ENCODE peak calls at places on chromosome 1, in five cellular contexts. J is WTC11, B is body of pancreas, D is A549, Z is colonic mucosa. L is an unnamed sample.

GRCh38 chr1:201721131-201722049 is 107.6 kb upstream of the IPO9 start:
- DNase-seq in Z (no peak), J (no peak), D (no peak), B (no peak), L (no peak)

GRCh38 chr1:229378586-229379442 is 36.0 kb upstream of the CCSAP start:
- DNase-seq in J (no peak), Z (no peak), B (no peak), D (peak), L (no peak)

GRCh38 chr1:226661271-226661670 is 77.8 kb downstream of the ITPKB start:
- DNase-seq in D (no peak), B (no peak), J (no peak), Z (no peak), L (no peak)

GRCh38 chr1:36149973-36150295 is 648 bp upstream of the TRAPPC3 start:
- DNase-seq in Z (no peak), B (no peak), J (no peak), D (no peak), L (no peak)

GRCh38 chr1:246512635-246513034 is 5.6 kb upstream of the SMYD3 start:
- DNase-seq in D (no peak), B (no peak), J (no peak), Z (no peak), L (no peak)

GRCh38 chr1:218156602-218157001 is 128.5 kb upstream of the RRP15 start:
- DNase-seq in B (no peak), Z (no peak), J (peak), D (no peak), L (peak)

GRCh38 chr1:200684015-200684414 is 14.3 kb upstream of the DDX59 start:
- DNase-seq in B (no peak), Z (no peak), D (peak), J (no peak), L (no peak)

GRCh38 chr1:147494998-147495580 is 46.2 kb upstream of the BCL9 start:
- DNase-seq in B (peak), Z (peak), D (peak), J (peak), L (peak)

GRCh38 chr1:211551628-211552465 is 27.1 kb downstream of the SLC30A1 start:
- DNase-seq in Z (no peak), B (no peak), D (peak), J (no peak), L (no peak)

GRCh38 chr1:87196110-87196509 is 132.6 kb upstream of the LMO4 start:
- DNase-seq in Z (no peak), J (no peak), D (no peak), B (no peak), L (no peak)

GRCh38 chr1:228308628-228309547 is 97.7 kb downstream of the TRIM11 start:
- DNase-seq in D (peak), J (no peak), B (no peak), Z (no peak), L (no peak)

GRCh38 chr1:26771285-26771642 is 16.5 kb upstream of the PIGV start:
- DNase-seq in B (no peak), D (no peak), J (no peak), Z (no peak), L (no peak)

GRCh38 chr1:56967900-56968832 is 2.4 kb upstream of the C8B start:
- DNase-seq in D (peak), Z (peak), B (peak), J (peak), L (peak)

GRCh38 chr1:25360596-25361581 is 22.8 kb downstream of the TMEM50A start:
- DNase-seq in J (no peak), D (peak), B (no peak), Z (no peak), L (no peak)

GRCh38 chr1:230891984-230892383 is 23.7 kb upstream of the C1orf198 start:
- DNase-seq in Z (no peak), D (no peak), J (no peak), B (no peak), L (no peak)

GRCh38 chr1:10722803-10723202 is 73.6 kb downstream of the CASZ1 start:
- DNase-seq in D (no peak), Z (no peak), B (no peak), J (no peak), L (no peak)

GRCh38 chr1:30680429-30680828 is 43.0 kb downstream of the MATN1 start:
- DNase-seq in B (no peak), Z (no peak), J (no peak), D (no peak), L (no peak)

GRCh38 chr1:235776396-235776795 is 90.3 kb downstream of the LYST start:
- DNase-seq in J (no peak), Z (no peak), D (no peak), B (no peak), L (no peak)

GRCh38 chr1:188128761-188129160 is 1300.0 kb downstream of the PLA2G4A start:
- DNase-seq in B (no peak), D (peak), J (no peak), Z (no peak), L (no peak)

GRCh38 chr1:192589813-192590212 is 14.2 kb downstream of the RGS1 start:
- DNase-seq in J (no peak), B (no peak), D (no peak), Z (no peak), L (no peak)

GRCh38 chr1:23555225-23555801 is 4.0 kb downstream of the ID3 start:
- DNase-seq in J (peak), D (peak), B (peak), Z (peak), L (peak)

GRCh38 chr1:26288311-26288941 is 8.5 kb downstream of the SH3BGRL3 start:
- DNase-seq in Z (peak), D (no peak), B (no peak), J (no peak), L (no peak)

GRCh38 chr1:65310078-65310587 is 790 bp downstream of the DNAJC6 start:
- DNase-seq in J (peak), B (no peak), D (peak), Z (no peak), L (no peak)

GRCh38 chr1:21643624-21644023 is 25.5 kb downstream of the RAP1GAP start:
- DNase-seq in Z (no peak), J (no peak), D (no peak), B (no peak), L (no peak)

GRCh38 chr1:113058861-113059441 is 14.0 kb upstream of the LRIG2 start:
- DNase-seq in Z (no peak), D (no peak), J (no peak), B (no peak), L (peak)

GRCh38 chr1:113053344-113054138 is 19.5 kb upstream of the LRIG2 start:
- DNase-seq in Z (no peak), J (no peak), D (no peak), B (no peak), L (no peak)

GRCh38 chr1:113055570-113055969 is 17.4 kb upstream of the LRIG2 start:
- DNase-seq in Z (no peak), B (no peak), D (no peak), J (no peak), L (no peak)

GRCh38 chr1:113057006-113057405 is 16.0 kb upstream of the LRIG2 start:
- DNase-seq in J (peak), D (no peak), B (no peak), Z (no peak), L (peak)
- TF ChIP-seq CTCF in J (no peak), D (no peak), B (no peak), Z (no peak), L (no peak)

GRCh38 chr1:156625436-156626078 is 6.3 kb downstream of the HAPLN2 start:
- DNase-seq in B (peak), J (peak), D (peak), Z (peak), L (peak)

GRCh38 chr1:156624814-156625435 is 5.7 kb downstream of the HAPLN2 start:
- DNase-seq in J (peak), D (no peak), B (no peak), Z (no peak), L (peak)

GRCh38 chr1:156622581-156623297 is 3.5 kb downstream of the HAPLN2 start:
- DNase-seq in J (no peak), B (no peak), D (no peak), Z (no peak), L (no peak)

GRCh38 chr1:156626079-156626438 is 6.8 kb downstream of the HAPLN2 start:
- DNase-seq in D (no peak), B (no peak), Z (no peak), J (no peak), L (no peak)

GRCh38 chr1:156623946-156624813 is 5.0 kb downstream of the HAPLN2 start:
- DNase-seq in Z (peak), B (no peak), D (peak), J (peak), L (peak)
- TF ChIP-seq CTCF in Z (peak), B (no peak), D (peak), J (no peak), L (peak)

DNA sequence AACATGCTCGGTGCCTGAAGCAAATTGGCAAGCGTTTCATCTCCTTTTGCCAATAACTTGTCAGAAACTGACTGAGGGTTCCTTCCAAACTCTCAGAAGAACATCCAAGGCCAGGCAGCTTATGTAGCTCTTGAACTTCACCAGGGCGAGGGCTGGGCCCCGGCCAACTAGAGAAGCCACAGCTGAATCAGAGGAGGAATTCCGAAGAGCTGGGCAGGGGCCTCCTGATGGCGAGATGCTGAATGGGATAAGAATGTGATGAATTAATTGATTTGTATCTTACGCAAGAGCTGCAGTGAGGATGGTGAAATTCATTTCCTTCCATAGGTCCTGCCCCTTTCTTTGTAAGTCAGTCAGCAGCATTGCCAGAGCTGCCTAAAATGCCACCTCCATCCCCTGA is 345.8 kb downstream of the KIF26B start:
- DNase-seq in Z (no peak), B (no peak), D (no peak), J (no peak), L (no peak)
- TF ChIP-seq CTCF in Z (no peak), B (no peak), D (no peak), J (no peak), L (no peak)

DNA sequence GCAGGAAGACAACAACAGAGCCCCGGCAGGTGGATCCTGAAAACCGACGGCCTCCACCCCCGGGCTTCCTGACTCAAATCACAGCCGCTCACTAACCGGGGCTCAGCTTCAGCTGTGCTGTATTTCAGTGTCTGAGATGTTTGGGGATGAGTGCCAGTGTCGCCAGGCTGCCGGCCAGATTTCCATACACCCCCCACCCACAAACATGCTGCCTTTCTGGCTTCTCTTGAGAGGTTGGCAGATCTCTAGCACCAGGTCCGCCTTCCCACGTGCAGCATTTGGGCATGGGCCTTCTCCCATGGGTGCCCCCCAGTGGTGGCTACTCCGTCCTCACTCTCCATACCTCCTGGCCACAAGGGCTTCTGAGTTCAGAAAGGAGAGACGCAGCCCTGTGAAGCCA is 34.8 kb downstream of the KCNAB2 start:
- DNase-seq in B (no peak), D (peak), J (no peak), Z (no peak), L (no peak)
- TF ChIP-seq CTCF in B (no peak), D (no peak), J (no peak), Z (no peak), L (no peak)

GRCh38 chr1:186722711-186723309 is 42.6 kb upstream of the PTGS2 start:
- DNase-seq in Z (peak), B (no peak), D (peak), J (no peak), L (peak)
- TF ChIP-seq CTCF in Z (peak), B (peak), D (peak), J (peak), L (peak)

GRCh38 chr1:70319750-70320149 is 34.8 kb downstream of the ANKRD13C start:
- DNase-seq in J (no peak), B (no peak), Z (no peak), D (peak), L (no peak)

GRCh38 chr1:70327306-70328076 is 27.0 kb downstream of the ANKRD13C start:
- DNase-seq in D (no peak), J (no peak), Z (no peak), B (no peak), L (no peak)

DNA sequence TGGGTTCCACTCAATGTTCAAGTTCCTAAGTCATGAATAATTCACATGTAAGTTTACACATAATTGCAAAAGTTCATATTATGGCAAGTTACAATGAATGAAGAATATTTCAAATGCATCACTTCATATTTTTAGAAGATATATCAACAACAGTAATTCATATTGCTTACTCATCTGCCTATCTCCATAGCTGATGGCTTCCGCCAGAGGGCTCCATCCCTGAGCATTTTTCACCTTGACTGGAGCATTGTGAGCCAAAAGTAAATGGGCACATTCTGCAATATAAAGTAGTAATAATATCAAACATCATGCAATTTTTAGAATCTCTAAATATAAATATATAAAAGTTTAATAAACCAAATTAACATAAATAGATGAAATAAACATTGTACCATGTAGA is 29.8 kb downstream of the ANKRD13C start:
- DNase-seq in J (no peak), D (peak), B (no peak), Z (no peak), L (no peak)
- TF ChIP-seq CTCF in J (no peak), D (no peak), B (no peak), Z (no peak), L (no peak)

GRCh38 chr1:197908695-197909336 is 6.4 kb downstream of the C1orf53 start:
- DNase-seq in Z (no peak), D (no peak), B (no peak), J (no peak), L (peak)

GRCh38 chr1:197911172-197911856 is 5.9 kb upstream of the LHX9 start:
- DNase-seq in B (no peak), Z (no peak), J (peak), D (no peak), L (no peak)

GRCh38 chr1:197910120-197911110 is 6.8 kb upstream of the LHX9 start:
- DNase-seq in Z (no peak), B (no peak), D (no peak), J (no peak), L (no peak)

GRCh38 chr1:197907846-197908616 is 5.6 kb downstream of the C1orf53 start:
- DNase-seq in Z (no peak), B (no peak), D (no peak), J (no peak), L (no peak)

DNA sequence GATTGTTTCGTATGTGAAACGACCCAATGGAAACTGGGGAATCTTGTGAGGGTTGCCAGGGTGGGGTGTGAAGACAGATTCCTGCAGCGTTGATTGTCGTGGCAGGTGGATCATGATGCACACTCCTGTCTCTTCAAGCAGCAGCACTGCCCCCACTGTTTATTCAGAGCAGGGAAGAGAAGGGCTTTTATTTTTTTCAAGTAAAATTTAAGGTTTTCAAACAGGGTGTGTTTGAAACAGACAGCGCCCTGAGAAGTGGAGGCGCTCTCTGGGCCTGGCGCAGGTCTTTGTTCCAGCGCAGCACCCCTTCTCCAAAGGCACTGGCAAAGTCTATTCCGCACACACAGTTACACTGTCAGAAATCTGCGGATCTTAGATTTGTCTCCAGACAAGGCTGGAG is 6.9 kb downstream of the C1orf53 start:
- DNase-seq in J (no peak), D (no peak), Z (no peak), B (no peak), L (no peak)
- TF ChIP-seq CTCF in J (no peak), D (no peak), Z (no peak), B (no peak), L (no peak)